ENCODE peak calls at places on chromosomes 11 and 22, in ten cellular contexts. W is tibial nerve, C is esophagus squamous epithelium, G is cardiac muscle cell, S is lung, X is GM23338, K is right lobe of liver, I is IMR-90, E is left ventricle myocardium inferior, A is MM.1S. F is an unnamed sample. For H3K36me3, the result is how much of the 10 kb centered on the place peaks cover.

GRCh38 chr11:104925850-104926249 is 27.6 kb upstream of the CASP12 start:
- DNase-seq in S (no peak), I (no peak), K (no peak), W (no peak), C (no peak), X (no peak), A (no peak), G (no peak), E (no peak), F (no peak)

GRCh38 chr11:63866211-63866610 is 27.3 kb downstream of the MARK2 start:
- DNase-seq in K (no peak), A (peak), E (peak), X (no peak), C (no peak), W (peak), S (peak), G (peak), I (peak), F (peak)

GRCh38 chr11:33560729-33561128 is 139.9 kb downstream of the C11orf91 start:
- DNase-seq in E (no peak), X (no peak), I (no peak), G (no peak), W (no peak), K (no peak), A (no peak), S (no peak), C (no peak), F (no peak)

GRCh38 chr11:60589611-60590010 is 74.4 kb downstream of the MS4A13 start:
- DNase-seq in E (no peak), X (peak), G (no peak), A (no peak), C (no peak), S (no peak), I (no peak), K (no peak), W (no peak), F (no peak)

GRCh38 chr22:38317995-38318715 is 922 bp upstream of the CSNK1E start:
- DNase-seq in X (no peak), G (peak), W (peak), A (peak), E (peak), K (no peak), I (peak), C (peak), S (peak), F (peak)

GRCh38 chr11:57597461-57597892 is at the start of gene SERPING1:
- DNase-seq in I (no peak), W (peak), S (peak), X (peak), G (peak), E (peak), K (peak), C (no peak), A (no peak), F (peak)

GRCh38 chr11:35402751-35403454 is 16.5 kb downstream of the SLC1A2 start:
- DNase-seq in G (no peak), I (no peak), X (no peak), S (no peak), K (no peak), C (no peak), W (no peak), E (no peak), A (no peak), F (no peak)

GRCh38 chr11:58829736-58830135 is 14.8 kb downstream of the GLYATL2 start:
- DNase-seq in I (peak), C (no peak), S (no peak), K (no peak), W (no peak), G (no peak), A (no peak), X (no peak), E (no peak), F (no peak)

GRCh38 chr11:99316761-99317475 is 296.2 kb downstream of the CNTN5 start:
- DNase-seq in K (no peak), W (no peak), E (peak), A (no peak), G (peak), S (no peak), I (no peak), X (no peak), C (no peak), F (no peak)

GRCh38 chr11:73402834-73403185 is 26.6 kb downstream of the RELT start:
- DNase-seq in I (no peak), X (no peak), E (no peak), G (no peak), S (no peak), K (peak), W (no peak), A (peak), C (no peak), F (no peak)

GRCh38 chr11:975824-976223 is 50.2 kb downstream of the AP2A2 start:
- DNase-seq in S (no peak), X (peak), I (peak), A (no peak), K (no peak), G (peak), W (no peak), C (no peak), E (no peak), F (no peak)

GRCh38 chr11:59206635-59207034 is 6.1 kb downstream of the MPEG1 start:
- DNase-seq in E (no peak), S (no peak), K (no peak), G (peak), X (peak), C (no peak), W (peak), A (peak), I (peak), F (no peak)

GRCh38 chr22:40482391-40482790 is 112.0 kb downstream of the SGSM3 start:
- DNase-seq in X (no peak), K (no peak), G (no peak), A (no peak), S (no peak), W (no peak), E (no peak), I (no peak), C (no peak), F (no peak)

DNA sequence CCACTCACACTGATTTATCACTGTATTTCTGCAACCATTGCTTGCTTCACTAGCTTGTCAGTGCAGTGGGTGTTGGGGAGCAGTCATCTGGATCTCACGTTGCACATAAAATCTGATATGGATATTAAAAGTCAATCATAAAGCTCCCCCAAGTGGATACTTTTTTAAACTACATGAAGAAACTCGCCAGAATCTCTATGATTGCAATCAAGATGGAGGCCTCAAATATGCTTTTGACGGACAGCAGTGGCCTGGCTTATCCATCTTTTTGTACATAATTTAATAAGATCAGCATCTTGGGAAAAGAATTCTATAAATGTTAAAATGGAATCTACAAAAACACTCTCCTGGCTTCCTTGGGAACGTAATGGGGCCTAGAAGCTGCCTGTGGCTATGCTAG is 137.7 kb downstream of the WT1 start:
- DNase-seq in E (no peak), A (peak), C (no peak), X (peak), K (no peak), G (peak), I (peak), S (no peak), W (no peak), F (peak)
- TF ChIP-seq CTCF in E (no peak), A (peak), C (peak), X (peak), K (peak), G (peak), I (peak), S (no peak), W (peak), F (peak)

GRCh38 chr11:118176400-118177134 is at the start of gene SCN2B:
- DNase-seq in A (no peak), S (no peak), G (peak), E (no peak), K (no peak), I (peak), X (peak), W (no peak), C (no peak), F (no peak)

GRCh38 chr11:118174006-118174567 is 2.4 kb downstream of the SCN2B start:
- DNase-seq in I (no peak), C (no peak), E (no peak), G (no peak), K (peak), W (no peak), A (no peak), X (no peak), S (no peak), F (no peak)

GRCh38 chr11:118175031-118175531 is 1.4 kb downstream of the SCN2B start:
- DNase-seq in W (no peak), G (peak), K (peak), I (peak), C (no peak), X (no peak), S (no peak), E (peak), A (no peak), F (peak)

GRCh38 chr11:118172356-118172755 is 4.1 kb downstream of the SCN2B start:
- DNase-seq in C (no peak), K (peak), A (no peak), W (no peak), E (no peak), G (no peak), S (no peak), I (no peak), X (no peak), F (no peak)

DNA sequence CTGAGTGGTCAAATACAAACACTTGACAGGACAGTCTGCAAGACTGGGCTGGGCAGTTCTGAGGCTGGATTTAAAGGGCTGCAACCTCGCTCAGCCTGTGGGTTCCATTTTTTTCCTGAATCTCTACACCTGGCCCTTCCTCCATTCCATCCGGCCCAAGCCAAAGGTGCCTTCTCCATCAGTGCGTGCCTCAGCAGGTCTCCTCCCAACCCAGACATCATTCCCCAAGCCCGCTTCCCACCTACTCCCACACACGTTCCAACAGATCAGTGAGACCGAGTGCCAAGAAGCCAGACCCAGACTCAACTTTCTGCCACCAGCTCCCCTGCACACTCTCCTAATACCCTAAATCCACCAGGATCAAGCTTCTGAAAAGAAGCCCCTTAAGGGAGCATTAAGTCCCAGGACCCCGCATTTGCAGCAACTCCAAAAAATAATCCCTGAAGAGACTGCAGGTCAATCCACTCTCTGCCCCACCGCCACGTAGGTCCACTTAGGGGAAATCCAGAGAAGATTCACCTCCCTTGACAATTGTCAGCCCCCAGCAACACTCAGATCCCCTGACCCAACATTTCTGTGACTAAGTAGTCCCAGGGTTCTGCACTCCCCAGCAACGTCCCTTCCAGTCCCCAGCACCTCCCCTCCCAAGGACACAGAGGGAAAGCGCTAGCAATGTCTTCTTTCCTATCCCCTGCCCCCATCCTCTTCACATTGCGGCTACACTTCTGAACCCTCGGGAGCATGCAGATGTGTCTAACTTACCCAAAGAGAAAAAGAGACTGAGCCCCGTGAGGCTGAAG is 639 bp downstream of the SCN2B start:
- DNase-seq in C (no peak), K (peak), G (no peak), W (no peak), A (no peak), I (no peak), S (no peak), X (no peak), E (no peak), F (no peak)
- H3K27ac ChIP-seq in C (peak), K (peak), G (no peak), W (no peak), A (no peak), I (peak), S (peak), X (no peak), E (peak), F (no peak)

DNA sequence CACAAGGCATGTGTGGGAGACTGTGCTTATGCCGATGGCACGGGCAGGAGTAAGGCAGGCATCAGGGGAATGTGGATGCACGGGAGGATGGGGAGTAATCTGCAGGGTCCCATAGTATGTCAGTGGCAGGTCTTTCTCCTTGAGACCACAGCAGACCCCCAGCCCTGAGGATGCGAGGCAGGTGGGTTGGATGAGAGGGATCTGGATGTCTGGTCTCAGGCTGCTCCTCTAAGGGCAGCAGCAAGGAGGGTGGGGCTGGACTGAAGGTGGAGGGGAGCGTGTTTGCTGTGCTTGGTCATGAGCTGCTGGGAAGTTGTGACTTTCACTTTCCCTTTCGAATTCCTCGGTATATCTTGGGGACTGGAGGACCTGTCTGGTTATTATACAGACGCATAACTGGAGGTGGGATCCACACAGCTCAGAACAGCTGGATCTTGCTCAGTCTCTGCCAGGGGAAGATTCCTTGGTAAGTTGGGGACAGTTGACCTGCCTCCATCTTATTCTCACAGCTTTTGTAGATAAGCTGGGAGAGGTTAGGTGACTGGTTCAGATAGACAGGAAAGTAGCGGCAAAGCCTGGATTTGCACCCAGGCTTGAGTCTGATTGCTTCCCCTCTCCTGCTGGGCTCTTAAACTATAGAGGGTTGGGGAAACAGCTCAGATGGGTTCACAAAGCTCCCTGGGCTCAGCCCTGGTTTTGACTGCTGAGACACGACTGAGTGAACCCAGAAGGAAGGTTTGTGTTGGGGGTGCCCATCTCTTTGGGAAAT is at the start of gene APOL1:
- DNase-seq in S (peak), G (no peak), A (peak), X (no peak), W (peak), K (no peak), I (peak), C (no peak), E (peak), F (peak)
- H3K36me3 ChIP-seq in S (under half), G (under half), A (under half), X (under half), W (under half), K (under half), I (under half), C (under half), E (under half), F (under half)

GRCh38 chr11:95789506-95790122 is at the start of gene FAM76B:
- DNase-seq in S (peak), G (peak), A (peak), W (peak), C (peak), K (peak), E (peak), I (peak), X (peak), F (peak)

GRCh38 chr11:95790123-95790932 is at the start of gene CEP57:
- DNase-seq in K (peak), C (peak), X (peak), G (peak), A (peak), S (peak), I (peak), E (peak), W (peak), F (peak)

GRCh38 chr11:95791385-95792033 is 1.2 kb downstream of the CEP57 start:
- DNase-seq in C (no peak), X (no peak), E (no peak), W (no peak), A (peak), I (no peak), G (no peak), K (no peak), S (no peak), F (no peak)

GRCh38 chr11:95790933-95791247 is 592 bp downstream of the CEP57 start:
- DNase-seq in X (peak), A (peak), S (peak), W (peak), I (peak), G (peak), C (peak), K (peak), E (peak), F (peak)

DNA sequence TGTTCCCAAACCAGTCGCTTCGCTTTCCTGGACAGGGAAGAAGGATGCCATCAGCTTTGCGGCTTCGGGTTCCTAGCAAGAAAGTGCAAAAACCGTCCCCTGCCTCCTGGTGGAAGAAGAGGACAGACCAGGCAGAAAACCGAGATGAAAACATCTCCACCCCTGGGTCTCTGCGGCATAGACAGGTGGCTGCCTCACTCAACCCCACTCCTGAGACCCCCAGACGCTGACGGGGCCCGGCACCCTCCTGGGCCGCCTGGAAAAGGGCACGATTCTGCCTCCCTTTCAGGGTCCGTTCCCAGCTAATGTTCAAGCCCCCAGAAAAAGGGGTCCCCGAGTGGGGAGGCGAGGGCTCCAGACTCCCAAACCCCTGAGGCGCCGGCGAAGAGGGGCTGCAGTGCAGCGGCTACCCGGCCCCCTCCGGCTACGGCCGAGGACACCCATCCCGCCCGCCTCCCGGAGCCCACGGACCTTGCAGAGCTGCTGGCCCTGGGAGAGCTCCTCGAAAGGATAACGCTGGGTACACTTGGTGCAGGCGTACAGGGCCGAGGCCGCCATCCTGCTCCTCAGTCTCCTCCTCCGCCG is 569 bp downstream of the FAM76B start:
- DNase-seq in G (peak), I (peak), S (peak), E (no peak), W (peak), A (peak), C (no peak), X (peak), K (no peak), F (peak)
- TF ChIP-seq CTCF in G (peak), I (peak), S (no peak), E (peak), W (peak), A (peak), C (peak), X (peak), K (no peak), F (peak)

DNA sequence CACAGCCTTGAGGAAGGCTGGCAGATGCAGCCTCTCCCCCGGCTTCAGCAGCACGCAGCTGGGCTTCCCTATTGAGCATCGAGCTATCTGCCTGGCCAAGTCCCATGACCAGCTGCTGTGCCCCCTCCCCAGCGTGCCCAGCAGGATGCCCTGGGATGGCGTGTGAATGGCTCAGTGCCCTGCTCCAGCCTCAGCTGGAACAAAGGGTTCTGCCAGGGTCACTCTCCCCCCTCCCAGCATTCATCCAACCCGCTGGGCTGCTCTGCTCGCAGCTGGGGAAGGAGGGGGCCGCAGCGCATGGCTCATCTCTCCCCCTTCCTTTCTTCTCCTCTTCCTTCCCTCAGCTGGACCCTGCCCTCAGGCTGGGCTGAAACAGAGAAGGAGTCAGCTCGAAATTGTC is 14.5 kb downstream of the LRP4 start:
- DNase-seq in S (no peak), C (no peak), I (no peak), K (no peak), W (no peak), E (peak), A (no peak), G (no peak), X (no peak), F (no peak)
- H3K27ac ChIP-seq in S (no peak), C (no peak), I (no peak), K (no peak), W (no peak), E (peak), A (no peak), G (no peak), X (no peak), F (no peak)

GRCh38 chr11:20050551-20051333 is 109.5 kb downstream of the DBX1 start:
- DNase-seq in S (peak), C (no peak), X (peak), G (no peak), A (no peak), E (no peak), W (no peak), I (no peak), K (no peak), F (peak)
- H3K36me3 ChIP-seq in S (under half), C (half or more), X (under half), G (half or more), A (under half), E (under half), W (under half), I (under half), K (under half), F (under half)

GRCh38 chr11:8080674-8081590 is at the start of gene TUB:
- DNase-seq in E (no peak), I (no peak), A (no peak), W (no peak), C (no peak), S (no peak), G (peak), K (no peak), X (peak), F (no peak)

GRCh38 chr11:8082391-8083087 is 1.5 kb downstream of the TUB start:
- DNase-seq in C (no peak), X (peak), K (no peak), A (no peak), G (no peak), E (no peak), I (no peak), W (no peak), S (no peak), F (no peak)

GRCh38 chr11:8083088-8083395 is 2.0 kb downstream of the TUB start:
- DNase-seq in I (no peak), W (no peak), X (no peak), E (no peak), A (no peak), K (no peak), G (no peak), S (no peak), C (no peak), F (no peak)

GRCh38 chr11:8080069-8080670 is 841 bp upstream of the TUB start:
- DNase-seq in S (no peak), G (no peak), C (no peak), X (no peak), E (no peak), K (no peak), A (no peak), W (no peak), I (no peak), F (no peak)

DNA sequence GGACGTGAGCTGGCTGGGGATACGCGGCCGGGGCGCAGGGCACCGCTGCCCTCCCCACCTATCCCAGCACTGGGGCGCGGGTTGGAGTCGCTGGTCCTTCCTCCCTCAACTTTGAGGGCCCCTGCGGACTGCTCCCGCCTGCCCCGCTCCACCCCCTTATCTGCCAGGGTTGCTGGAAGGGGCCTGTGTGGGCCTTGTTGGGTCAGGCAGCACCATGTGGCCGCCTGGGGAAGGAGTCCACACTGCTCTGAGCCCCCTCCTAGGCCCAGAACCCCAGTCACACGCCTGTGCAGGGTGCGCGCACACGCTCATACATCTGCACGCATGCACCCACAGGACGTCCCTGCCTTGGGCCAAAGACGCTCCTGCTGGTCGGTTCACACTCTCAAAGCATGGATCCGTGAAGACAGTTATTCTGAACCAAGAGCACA is 595 bp downstream of the TUB start:
- DNase-seq in I (peak), W (no peak), S (no peak), X (no peak), C (no peak), A (no peak), K (no peak), G (peak), E (no peak), F (no peak)
- TF ChIP-seq CTCF in I (no peak), W (no peak), S (no peak), X (no peak), C (no peak), A (no peak), K (no peak), G (no peak), E (no peak), F (no peak)